ENCODE peak calls at places on chromosomes 1 and 21, in eight cellular contexts. One of them, this sample, is unnamed.
A peak's percentile ranks its signal among the peaks of the same experiment; 100 is the strongest.

GRCh38 chr21:33434770-33435360 is 31.7 kb downstream of the IFNGR2 start:
- ATAC-seq in GM23338: no peak
- ATAC-seq in K562: peak; percentile 59
- ATAC-seq in Panc1: peak; percentile 81
- ATAC-seq in GM12878: peak; percentile 89
- ATAC-seq in upper lobe of left lung: peak; percentile 91
- ATAC-seq in HCT116: no peak
- ATAC-seq in HepG2: no peak
- ATAC-seq in this sample: peak; percentile 95

GRCh38 chr1:213761845-213762407 is 225.8 kb upstream of the PROX1 start:
- ATAC-seq in Panc1: no peak
- ATAC-seq in K562: no peak
- ATAC-seq in HCT116: no peak
- ATAC-seq in HepG2: no peak
- ATAC-seq in upper lobe of left lung: no peak
- ATAC-seq in GM12878: no peak
- ATAC-seq in GM23338: peak; percentile 84
- ATAC-seq in this sample: no peak

GRCh38 chr1:202569393-202570322 is 140.6 kb downstream of the SYT2 start:
- ATAC-seq in HepG2: no peak
- ATAC-seq in GM12878: no peak
- ATAC-seq in upper lobe of left lung: no peak
- ATAC-seq in Panc1: no peak
- ATAC-seq in K562: no peak
- ATAC-seq in HCT116: no peak
- ATAC-seq in GM23338: no peak
- ATAC-seq in this sample: no peak

GRCh38 chr1:154925335-154926170 is 11.0 kb downstream of the PMVK start:
- ATAC-seq in GM23338: no peak
- ATAC-seq in HCT116: no peak
- ATAC-seq in HepG2: no peak
- ATAC-seq in GM12878: no peak
- ATAC-seq in upper lobe of left lung: no peak
- ATAC-seq in K562: no peak
- ATAC-seq in Panc1: no peak
- ATAC-seq in this sample: no peak

GRCh38 chr1:206911064-206911663 is 10.6 kb downstream of the FCMR start:
- ATAC-seq in GM12878: peak; percentile 64
- ATAC-seq in GM23338: no peak
- ATAC-seq in HepG2: peak; percentile 17
- ATAC-seq in HCT116: no peak
- ATAC-seq in K562: peak; percentile 61
- ATAC-seq in upper lobe of left lung: peak; percentile 76
- ATAC-seq in Panc1: no peak
- ATAC-seq in this sample: no peak

GRCh38 chr1:160354388-160354985 is 11.3 kb downstream of the NCSTN start:
- ATAC-seq in Panc1: peak; percentile 77
- ATAC-seq in GM23338: peak; percentile 98
- ATAC-seq in HCT116: peak; percentile 89
- ATAC-seq in upper lobe of left lung: no peak
- ATAC-seq in K562: peak; percentile 94
- ATAC-seq in GM12878: peak; percentile 82
- ATAC-seq in HepG2: peak; percentile 89
- ATAC-seq in this sample: no peak

GRCh38 chr1:33460947-33461629 is 11.4 kb upstream of the ZSCAN20 start:
- ATAC-seq in GM23338: no peak
- ATAC-seq in HepG2: no peak
- ATAC-seq in HCT116: no peak
- ATAC-seq in GM12878: peak; percentile 86
- ATAC-seq in K562: no peak
- ATAC-seq in Panc1: no peak
- ATAC-seq in upper lobe of left lung: peak; percentile 71
- ATAC-seq in this sample: peak; percentile 40

GRCh38 chr1:8733463-8733862 is 84.0 kb downstream of the RERE start:
- ATAC-seq in Panc1: no peak
- ATAC-seq in upper lobe of left lung: no peak
- ATAC-seq in HepG2: no peak
- ATAC-seq in GM23338: peak; percentile 33
- ATAC-seq in HCT116: peak; percentile 27
- ATAC-seq in GM12878: no peak
- ATAC-seq in K562: no peak
- ATAC-seq in this sample: no peak

GRCh38 chr1:40241372-40241771 is 6.4 kb upstream of the TMCO2 start:
- ATAC-seq in Panc1: no peak
- ATAC-seq in HepG2: no peak
- ATAC-seq in upper lobe of left lung: peak; percentile 43
- ATAC-seq in GM12878: peak; percentile 41
- ATAC-seq in K562: no peak
- ATAC-seq in HCT116: peak; percentile 4
- ATAC-seq in GM23338: no peak
- ATAC-seq in this sample: no peak

GRCh38 chr1:1763657-1764621 is 14.3 kb downstream of the NADK start:
- ATAC-seq in K562: no peak
- ATAC-seq in GM23338: no peak
- ATAC-seq in HepG2: peak; percentile 20
- ATAC-seq in HCT116: peak; percentile 30
- ATAC-seq in Panc1: peak; percentile 60
- ATAC-seq in GM12878: peak; percentile 58
- ATAC-seq in upper lobe of left lung: peak; percentile 85
- ATAC-seq in this sample: peak; percentile 25

GRCh38 chr1:160429125-160429551 is 28.8 kb downstream of the VANGL2 start:
- ATAC-seq in upper lobe of left lung: no peak
- ATAC-seq in GM23338: no peak
- ATAC-seq in Panc1: peak; percentile 18
- ATAC-seq in HepG2: no peak
- ATAC-seq in GM12878: peak; percentile 42
- ATAC-seq in K562: peak; percentile 67
- ATAC-seq in HCT116: peak; percentile 41
- ATAC-seq in this sample: no peak

GRCh38 chr1:212915245-212916091 is 34.9 kb upstream of the VASH2 start:
- ATAC-seq in HCT116: peak; percentile 65
- ATAC-seq in GM12878: peak; percentile 59
- ATAC-seq in K562: peak; percentile 78
- ATAC-seq in HepG2: peak; percentile 78
- ATAC-seq in Panc1: no peak
- ATAC-seq in GM23338: peak; percentile 65
- ATAC-seq in upper lobe of left lung: peak; percentile 75
- ATAC-seq in this sample: peak; percentile 68

GRCh38 chr1:45594412-45594811 is 10.6 kb downstream of the NASP start:
- ATAC-seq in HCT116: no peak
- ATAC-seq in upper lobe of left lung: no peak
- ATAC-seq in GM12878: peak; percentile 10
- ATAC-seq in K562: peak; percentile 19
- ATAC-seq in HepG2: peak; percentile 25
- ATAC-seq in GM23338: no peak
- ATAC-seq in Panc1: no peak
- ATAC-seq in this sample: no peak
- TF ChIP-seq POLR2AphosphoS5 in HCT116: no peak
- TF ChIP-seq POLR2AphosphoS5 in upper lobe of left lung: no peak
- TF ChIP-seq POLR2AphosphoS5 in GM12878: no peak
- TF ChIP-seq POLR2AphosphoS5 in K562: no peak
- TF ChIP-seq POLR2AphosphoS5 in HepG2: no peak
- TF ChIP-seq POLR2AphosphoS5 in GM23338: no peak
- TF ChIP-seq POLR2AphosphoS5 in Panc1: no peak
- TF ChIP-seq POLR2AphosphoS5 in this sample: no peak

DNA sequence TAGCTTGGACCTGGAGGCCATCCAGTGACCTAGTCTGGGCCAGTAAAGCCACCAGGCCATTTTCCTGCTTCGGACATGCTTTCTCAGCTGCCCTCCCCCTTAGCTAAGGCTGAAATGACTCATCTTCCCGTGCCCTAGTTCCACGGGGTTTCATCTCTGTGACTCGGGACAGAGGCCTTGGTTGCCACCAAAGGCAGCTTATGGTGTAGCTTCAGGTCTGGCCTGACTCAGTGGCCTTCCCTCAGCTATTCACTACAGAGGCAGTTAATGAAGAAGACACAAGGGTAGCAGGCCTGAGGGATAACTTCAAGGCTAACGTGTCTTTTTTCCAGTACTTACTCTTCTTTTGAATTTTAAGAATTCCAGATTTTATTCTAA is 82.4 kb downstream of the PBX1 start:
- ATAC-seq in K562: no peak
- ATAC-seq in HCT116: no peak
- ATAC-seq in Panc1: no peak
- ATAC-seq in HepG2: no peak
- ATAC-seq in GM23338: no peak
- ATAC-seq in GM12878: no peak
- ATAC-seq in upper lobe of left lung: peak; percentile 23
- ATAC-seq in this sample: peak; percentile 46
- TF ChIP-seq POLR2AphosphoS5 in K562: no peak
- TF ChIP-seq POLR2AphosphoS5 in HCT116: no peak
- TF ChIP-seq POLR2AphosphoS5 in Panc1: no peak
- TF ChIP-seq POLR2AphosphoS5 in HepG2: no peak
- TF ChIP-seq POLR2AphosphoS5 in GM23338: no peak
- TF ChIP-seq POLR2AphosphoS5 in GM12878: no peak
- TF ChIP-seq POLR2AphosphoS5 in upper lobe of left lung: no peak
- TF ChIP-seq POLR2AphosphoS5 in this sample: no peak

DNA sequence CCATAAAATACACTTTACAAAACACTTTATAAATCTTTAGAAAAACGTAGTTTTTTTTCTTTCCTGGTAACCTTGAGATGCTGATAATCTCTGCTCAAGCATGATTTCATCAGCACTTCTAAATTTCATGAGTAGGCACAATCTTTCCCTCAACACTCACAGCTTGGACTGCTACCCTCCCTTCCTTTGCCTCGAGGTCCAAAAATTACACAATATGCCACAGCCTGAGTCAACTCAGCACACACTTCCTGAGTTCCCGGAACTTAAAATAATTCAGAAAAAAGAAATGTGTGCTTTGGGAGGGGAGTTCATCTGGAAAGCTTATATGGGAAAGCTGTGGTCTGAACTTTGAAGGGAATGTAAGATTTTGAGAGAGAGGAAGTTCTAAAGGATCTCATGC is 5.9 kb downstream of the CLCA2 start:
- ATAC-seq in GM12878: no peak
- ATAC-seq in Panc1: peak; percentile 62
- ATAC-seq in upper lobe of left lung: peak; percentile 98
- ATAC-seq in GM23338: no peak
- ATAC-seq in HCT116: no peak
- ATAC-seq in HepG2: no peak
- ATAC-seq in K562: peak; percentile 82
- ATAC-seq in this sample: peak; percentile 95
- TF ChIP-seq POLR2AphosphoS5 in GM12878: no peak
- TF ChIP-seq POLR2AphosphoS5 in Panc1: no peak
- TF ChIP-seq POLR2AphosphoS5 in upper lobe of left lung: peak; percentile 64
- TF ChIP-seq POLR2AphosphoS5 in GM23338: no peak
- TF ChIP-seq POLR2AphosphoS5 in HCT116: no peak
- TF ChIP-seq POLR2AphosphoS5 in HepG2: no peak
- TF ChIP-seq POLR2AphosphoS5 in K562: no peak
- TF ChIP-seq POLR2AphosphoS5 in this sample: peak; percentile 49

DNA sequence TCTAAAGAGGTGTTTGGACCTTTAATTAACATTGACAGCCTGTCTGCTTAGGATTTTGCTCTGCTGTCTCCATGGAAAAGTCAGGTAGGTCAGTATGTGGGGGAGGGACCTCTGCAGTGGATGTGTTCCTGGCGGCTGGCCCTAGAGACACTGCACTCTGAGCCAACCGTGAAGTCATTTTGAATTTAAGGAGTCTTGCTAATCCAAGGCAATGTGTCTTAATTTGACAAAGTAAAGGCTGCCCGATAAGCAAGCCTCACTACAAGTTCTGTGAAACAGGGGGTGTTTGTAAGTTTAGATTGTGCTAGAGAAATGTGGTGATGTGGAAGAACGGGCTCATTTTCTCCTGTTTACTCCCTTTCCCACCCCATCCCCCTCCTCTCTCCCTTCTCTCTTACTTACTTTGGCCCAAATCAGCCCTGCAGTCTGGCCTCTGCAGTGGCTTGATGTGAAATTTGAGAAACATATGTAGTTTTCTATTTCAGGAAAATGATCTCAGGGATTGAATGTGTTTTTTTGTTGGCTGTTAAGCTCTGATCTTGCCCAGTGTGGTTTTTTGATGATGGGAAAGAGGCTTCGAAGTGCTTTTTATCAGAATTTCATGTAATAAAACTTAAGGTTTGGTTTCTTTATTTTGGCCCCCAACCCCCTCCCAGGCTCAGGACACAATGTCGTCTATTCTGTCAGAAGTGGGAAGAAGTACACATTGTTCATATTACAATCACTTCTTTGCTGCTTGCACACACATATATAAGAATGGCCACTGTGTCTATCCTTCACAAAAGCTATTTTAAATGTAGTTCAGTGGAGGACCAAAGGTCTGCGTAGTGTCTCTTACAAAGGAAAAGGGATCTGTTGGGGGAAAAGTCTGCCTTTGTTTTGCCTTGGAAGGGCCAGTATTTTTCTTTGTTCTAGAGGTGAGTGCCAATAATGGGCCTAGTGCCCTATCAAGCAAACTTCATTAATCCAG is 96.6 kb downstream of the FGGY start:
- ATAC-seq in K562: peak; percentile 80
- ATAC-seq in HCT116: no peak
- ATAC-seq in Panc1: no peak
- ATAC-seq in HepG2: no peak
- ATAC-seq in GM12878: no peak
- ATAC-seq in upper lobe of left lung: peak; percentile 89
- ATAC-seq in GM23338: peak; percentile 91
- ATAC-seq in this sample: peak; percentile 95
- TF ChIP-seq POLR2AphosphoS5 in K562: no peak
- TF ChIP-seq POLR2AphosphoS5 in HCT116: no peak
- TF ChIP-seq POLR2AphosphoS5 in Panc1: no peak
- TF ChIP-seq POLR2AphosphoS5 in HepG2: no peak
- TF ChIP-seq POLR2AphosphoS5 in GM12878: no peak
- TF ChIP-seq POLR2AphosphoS5 in upper lobe of left lung: peak; percentile 16
- TF ChIP-seq POLR2AphosphoS5 in GM23338: no peak
- TF ChIP-seq POLR2AphosphoS5 in this sample: peak; percentile 83

DNA sequence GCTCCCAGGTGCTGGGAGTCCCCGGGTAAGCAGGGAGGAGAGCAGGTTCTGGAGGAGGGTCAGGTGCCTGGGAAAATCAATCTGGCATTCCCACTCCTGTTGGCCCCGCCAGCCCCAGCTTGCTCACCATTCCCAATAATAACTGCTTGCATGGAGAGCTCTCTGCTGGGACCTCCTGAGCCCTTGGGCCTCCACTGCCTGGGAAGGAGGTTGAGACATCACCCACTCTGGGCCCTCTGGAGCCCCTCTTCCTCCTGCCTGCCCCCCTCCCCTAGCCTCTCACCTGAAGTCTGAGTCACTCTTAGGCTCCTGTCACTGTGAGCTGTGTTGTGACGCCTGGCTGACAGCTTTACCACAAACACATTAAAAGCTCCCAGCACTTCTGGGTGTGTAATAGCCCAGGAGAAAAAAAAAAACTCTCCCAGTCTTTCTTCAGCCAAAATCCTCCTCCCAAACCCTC is 4.8 kb downstream of the CAMK2N1 start:
- ATAC-seq in HepG2: peak; percentile 46
- ATAC-seq in GM23338: no peak
- ATAC-seq in HCT116: no peak
- ATAC-seq in GM12878: no peak
- ATAC-seq in Panc1: no peak
- ATAC-seq in K562: no peak
- ATAC-seq in upper lobe of left lung: no peak
- ATAC-seq in this sample: no peak
- TF ChIP-seq POLR2AphosphoS5 in HepG2: no peak
- TF ChIP-seq POLR2AphosphoS5 in GM23338: no peak
- TF ChIP-seq POLR2AphosphoS5 in HCT116: peak; percentile 3
- TF ChIP-seq POLR2AphosphoS5 in GM12878: no peak
- TF ChIP-seq POLR2AphosphoS5 in Panc1: no peak
- TF ChIP-seq POLR2AphosphoS5 in K562: no peak
- TF ChIP-seq POLR2AphosphoS5 in upper lobe of left lung: no peak
- TF ChIP-seq POLR2AphosphoS5 in this sample: no peak

This sample was measured in gastroesophageal sphincter.